ENCODE peak calls at places on chromosome 18, in six cellular contexts. H is fibroblast of mammary gland, N is epithelial cell of esophagus, R is HFF-Myc, Z is uterus, Y is AG04450. X is an unnamed sample.

GRCh38 chr18:73758446-73758845 is 389.2 kb downstream of the FBXO15 start:
- DNase-seq in Y (no peak), R (no peak), Z (no peak), H (peak; percentile 68), N (peak; percentile 40), X (no peak)

GRCh38 chr18:9943311-9943710 is 29.5 kb downstream of the VAPA start:
- DNase-seq in Y (no peak), N (no peak), R (no peak), H (no peak), Z (no peak), X (no peak)

GRCh38 chr18:3493501-3494244 is 43.7 kb downstream of the TGIF1 start:
- DNase-seq in Z (no peak), Y (no peak), R (no peak), N (no peak), H (no peak), X (no peak)

GRCh38 chr18:457120-457519 is 43.4 kb downstream of the COLEC12 start:
- DNase-seq in N (no peak), R (no peak), Z (peak; percentile 43), H (peak; percentile 95), Y (no peak), X (peak; percentile 90)

GRCh38 chr18:9928646-9929259 is 14.9 kb downstream of the VAPA start:
- DNase-seq in Y (no peak), Z (no peak), H (no peak), N (peak; percentile 82), R (no peak), X (no peak)

GRCh38 chr18:55310863-55311262 is 277.1 kb downstream of the TCF4 start:
- DNase-seq in H (no peak), Y (no peak), Z (no peak), N (no peak), R (no peak), X (no peak)

GRCh38 chr18:77478619-77479018 is 229.0 kb downstream of the GALR1 start:
- DNase-seq in H (peak; percentile 82), N (no peak), Z (peak; percentile 39), R (no peak), Y (no peak), X (no peak)

GRCh38 chr18:23238152-23238531 is 102.9 kb downstream of the CABLES1 start:
- DNase-seq in Y (no peak), R (no peak), N (no peak), H (peak; percentile 92), Z (peak; percentile 43), X (peak; percentile 91)

GRCh38 chr18:59455728-59456276 is 96.7 kb upstream of the LMAN1 start:
- DNase-seq in Z (no peak), N (no peak), R (no peak), Y (no peak), H (no peak), X (no peak)

GRCh38 chr18:68448736-68449135 is 266.2 kb downstream of the TMX3 start:
- DNase-seq in N (peak; percentile 59), R (no peak), H (peak; percentile 83), Y (peak; percentile 49), Z (no peak), X (peak; percentile 93)

GRCh38 chr18:35088931-35089330 is 47.7 kb downstream of the MAPRE2 start:
- DNase-seq in H (no peak), Z (no peak), R (no peak), N (no peak), Y (no peak), X (peak; percentile 30)

GRCh38 chr18:62425465-62426190 is 97.2 kb upstream of the ZCCHC2 start:
- DNase-seq in R (peak; percentile 95), N (peak; percentile 96), Y (peak; percentile 92), Z (peak; percentile 85), H (peak; percentile 98), X (peak; percentile 96)

GRCh38 chr18:78518805-78519204 is 460.8 kb upstream of the SALL3 start:
- DNase-seq in N (no peak), H (no peak), Z (no peak), R (no peak), Y (no peak), X (no peak)

GRCh38 chr18:75915941-75916640 is 488.6 kb upstream of the SMIM21 start:
- DNase-seq in H (no peak), R (no peak), Y (no peak), Z (peak; percentile 29), N (no peak), X (peak; percentile 1)

GRCh38 chr18:10057808-10058791 is 144.3 kb downstream of the VAPA start:
- DNase-seq in R (peak; percentile 85), Z (no peak), N (peak; percentile 80), Y (no peak), H (peak; percentile 89), X (peak; percentile 90)

GRCh38 chr18:2948038-2948437 is 64.9 kb downstream of the LPIN2 start:
- DNase-seq in H (peak; percentile 65), N (peak; percentile 85), R (no peak), Y (no peak), Z (no peak), X (peak; percentile 53)

GRCh38 chr18:22001912-22002487 is 167.4 kb upstream of the GATA6 start:
- DNase-seq in H (no peak), R (no peak), Y (no peak), Z (no peak), N (no peak), X (no peak)

DNA sequence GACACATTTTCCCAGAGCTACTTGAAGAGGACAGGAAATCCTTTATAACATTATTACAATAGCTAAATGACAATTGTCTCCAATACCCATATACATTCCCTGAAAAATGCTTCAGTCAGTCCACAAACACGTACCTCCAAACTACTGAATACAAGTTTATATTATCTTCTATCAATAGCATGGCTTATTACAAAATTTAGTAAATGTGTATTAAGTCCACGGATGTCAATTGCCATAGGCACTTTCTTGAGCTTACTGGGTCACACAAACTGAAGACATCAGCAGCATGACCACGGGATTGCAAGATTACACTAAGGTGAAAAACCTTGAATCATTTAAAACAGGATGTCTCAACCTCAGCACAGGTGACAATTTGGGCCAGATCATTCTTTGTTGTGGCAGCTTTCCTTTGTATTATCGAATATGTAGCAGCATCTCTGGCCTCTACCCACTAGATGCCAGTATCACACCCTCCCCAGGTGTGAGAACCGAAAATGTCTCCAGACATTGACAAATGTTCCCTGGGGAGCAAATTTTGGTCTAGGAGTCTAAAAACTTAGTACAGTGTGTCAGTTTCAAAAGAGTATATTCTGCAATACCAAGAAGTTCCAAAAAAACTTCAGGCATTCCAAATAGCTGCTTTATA is 1.4 kb downstream of the MBD2 start:
- DNase-seq in H (no peak), N (peak; percentile 70), R (no peak), Z (no peak), Y (no peak), X (no peak)
- TF ChIP-seq CTCF in H (no peak), N (peak; percentile 69), R (peak; percentile 11), Z (no peak), Y (no peak), X (peak; percentile 16)

DNA sequence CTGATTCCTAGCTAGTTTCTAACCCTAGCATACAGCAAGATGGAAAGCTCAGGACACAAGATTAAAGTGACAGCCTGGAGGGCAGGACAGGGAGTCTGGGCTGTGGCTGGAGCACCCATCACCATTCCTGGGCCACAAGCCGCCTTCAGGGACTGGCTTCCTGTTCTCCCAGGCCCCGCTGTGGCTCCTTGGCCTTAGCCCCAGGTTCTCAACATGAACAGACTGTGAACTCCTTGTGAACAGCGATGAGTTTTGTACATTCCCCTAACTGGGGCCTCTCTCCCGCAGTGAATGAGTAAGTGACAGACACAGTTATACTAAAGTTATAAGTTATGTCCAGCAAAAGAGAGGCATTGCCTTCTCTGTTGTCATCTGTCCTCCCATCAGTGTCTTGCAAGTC is 35.9 kb upstream of the SLC14A1 start:
- DNase-seq in R (no peak), N (no peak), Y (no peak), H (no peak), Z (no peak), X (peak; percentile 20)
- H3K4me3 ChIP-seq in R (no peak overlapping the region), N (no peak overlapping the region), Y (no peak overlapping the region), H (no peak overlapping the region), Z (no peak overlapping the region), X (no peak overlapping the region)

GRCh38 chr18:48036641-48037421 is 106.4 kb upstream of the SMAD2 start:
- DNase-seq in H (no peak), Z (peak; percentile 12), N (no peak), Y (no peak), R (no peak), X (no peak)

GRCh38 chr18:48038636-48039035 is 108.2 kb upstream of the SMAD2 start:
- DNase-seq in Y (no peak), R (no peak), N (no peak), H (no peak), Z (no peak), X (no peak)

GRCh38 chr18:48036191-48036590 is 105.7 kb upstream of the SMAD2 start:
- DNase-seq in N (peak; percentile 22), Y (no peak), Z (peak; percentile 16), R (no peak), H (peak; percentile 25), X (no peak)

GRCh38 chr18:48039769-48040215 is 109.3 kb upstream of the SMAD2 start:
- DNase-seq in H (no peak), Z (no peak), N (no peak), Y (no peak), R (no peak), X (no peak)

DNA sequence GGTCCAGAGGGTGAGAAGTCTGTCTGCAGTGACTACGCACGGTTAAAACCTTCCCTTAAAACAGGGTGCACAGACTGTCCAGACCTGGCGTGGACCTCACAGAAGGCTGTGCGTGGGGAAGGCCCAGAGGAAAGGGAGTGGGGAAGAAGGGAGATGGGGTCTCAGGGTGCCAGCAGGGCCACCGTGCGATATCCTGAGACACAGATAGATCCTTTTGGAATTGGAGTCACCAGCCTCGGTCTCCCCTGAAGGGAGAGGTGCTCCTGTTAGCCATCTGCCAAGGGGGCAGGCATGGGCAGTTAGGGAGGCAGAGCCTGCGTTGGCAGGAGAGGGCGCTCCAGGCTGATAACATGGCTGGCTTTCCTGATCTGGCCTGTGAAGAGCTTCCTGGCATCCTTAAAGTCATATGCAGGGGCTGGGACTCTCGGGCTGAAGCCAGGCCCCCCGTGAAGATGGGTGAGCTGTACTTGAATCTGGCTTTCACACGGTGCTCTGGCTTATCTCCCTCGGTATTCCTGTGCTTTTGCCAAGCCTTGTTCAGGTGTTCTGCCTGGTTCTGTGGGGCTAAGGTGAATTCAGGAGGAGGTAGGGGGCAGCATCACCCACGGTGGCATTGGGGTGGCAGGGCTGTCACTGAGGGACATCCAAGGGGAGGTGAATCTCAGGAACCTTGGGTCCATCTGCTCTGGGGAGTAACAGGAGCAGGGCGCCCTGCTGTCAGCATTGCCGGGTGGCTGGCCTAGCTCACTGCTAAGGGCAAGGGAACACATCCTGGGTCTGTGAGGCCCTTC is 107.2 kb upstream of the SMAD2 start:
- DNase-seq in Z (peak; percentile 14), H (no peak), Y (no peak), N (peak; percentile 52), R (no peak), X (no peak)
- TF ChIP-seq CTCF in Z (no peak), H (no peak), Y (no peak), N (peak; percentile 55), R (no peak), X (peak; percentile 7)

GRCh38 chr18:46917108-46917807 is at the start of the genes KATNAL2 and PIAS2:
- DNase-seq in Z (peak; percentile 78), R (no peak), Y (no peak), N (peak; percentile 77), H (peak; percentile 55), X (peak; percentile 65)
- H3K4me3 ChIP-seq in Z (peak within 1 kb of the TSS; percentile 52), R (peak within 1 kb of the TSS; percentile 53), Y (peak within 1 kb of the TSS; percentile 83), N (peak within 1 kb of the TSS; percentile 81), H (peak within 1 kb of the TSS; percentile 59), X (peak within 1 kb of the TSS; percentile 82)